ENCODE peak calls at places on chromosomes 3 and 15, in five cellular contexts. Q is fibroblast of the aortic adventitia, V is endothelial cell, F is nephron progenitor cell, D is HFF-Myc. Y is an unnamed sample.
A peak's percentile ranks its signal among the peaks of the same experiment; 100 is the strongest.

GRCh38 chr15:57025264-57025939 is 107.0 kb downstream of the TCF12 start:
- DNase-seq in V (no peak), D (no peak), Q (peak; percentile 52), F (no peak), Y (no peak)

GRCh38 chr3:45345849-45346535 is 42.4 kb upstream of the LARS2 start:
- DNase-seq in V (no peak), F (no peak), D (no peak), Q (no peak), Y (no peak)

GRCh38 chr15:64776402-64776786 is 1.0 kb upstream of the RBPMS2 start:
- DNase-seq in V (no peak), Q (no peak), F (peak; percentile 42), D (no peak), Y (no peak)

GRCh38 chr3:9704343-9705322 is 1.0 kb downstream of the CPNE9 start:
- DNase-seq in D (no peak), F (peak; percentile 85), Q (peak; percentile 23), V (peak; percentile 62), Y (no peak)

GRCh38 chr15:88658070-88658965 is 19.5 kb downstream of the ISG20 start:
- DNase-seq in D (no peak), F (no peak), Q (no peak), V (no peak), Y (no peak)

GRCh38 chr15:63994073-63994600 is 52.1 kb downstream of the DAPK2 start:
- DNase-seq in D (no peak), Q (no peak), F (no peak), V (no peak), Y (peak; percentile 23)

GRCh38 chr15:70121656-70122297 is 24.1 kb upstream of the TLE3 start:
- DNase-seq in F (no peak), Q (peak; percentile 94), D (peak; percentile 45), V (no peak), Y (peak; percentile 53)

GRCh38 chr3:12046406-12046805 is 42.2 kb downstream of the SYN2 start:
- DNase-seq in F (no peak), D (no peak), V (no peak), Q (no peak), Y (no peak)

GRCh38 chr3:194204036-194204792 is 68.3 kb downstream of the HES1 start:
- DNase-seq in V (peak; percentile 24), D (no peak), F (peak; percentile 56), Q (no peak), Y (no peak)

GRCh38 chr3:38297947-38298711 is 16.0 kb downstream of the SLC22A14 start:
- DNase-seq in V (no peak), Q (peak; percentile 49), D (no peak), F (no peak), Y (no peak)

GRCh38 chr15:90362936-90363212 is 10.8 kb downstream of the ZNF774 start:
- DNase-seq in F (no peak), D (peak; percentile 53), Q (peak; percentile 96), V (no peak), Y (no peak)

GRCh38 chr15:47513496-47513895 is 203.8 kb upstream of the SEMA6D start:
- DNase-seq in Q (peak; percentile 43), V (no peak), F (no peak), D (no peak), Y (no peak)

GRCh38 chr3:134640872-134641470 is 9.9 kb downstream of the KY start:
- DNase-seq in Q (peak; percentile 51), F (peak; percentile 38), V (peak; percentile 49), D (peak; percentile 7), Y (no peak)

GRCh38 chr3:59191651-59192050 is 141.8 kb upstream of the CFAP20DC start:
- DNase-seq in F (no peak), D (no peak), V (no peak), Q (peak; percentile 10), Y (no peak)

GRCh38 chr3:133211449-133211848 is 173.3 kb downstream of the TMEM108 start:
- DNase-seq in V (no peak), D (no peak), Q (no peak), F (no peak), Y (no peak)

Y was measured in mucosa of gallbladder.